ENCODE peak calls at places on chromosomes 5 and 9, in ten cellular contexts. Q is amygdala, U is NCI-H748 treated with DMSO at 0.1 percent for 48 hours, M is HuH-7.5, I is Calu3, J is nephron progenitor cell, R is pancreas, A is gastrocnemius medialis, L is sciatic nerve, B is RWPE1. Y is an unnamed sample.
A peak's percentile ranks its signal among the peaks of the same experiment; 100 is the strongest.

GRCh38 chr5:42396111-42396510 is 27.1 kb upstream of the GHR start:
- DNase-seq in A (no peak), J (no peak), R (no peak), L (no peak), M (no peak), B (no peak), I (no peak), U (no peak), Q (no peak), Y (no peak)

GRCh38 chr5:14428302-14429081 is 153.1 kb upstream of the OTULINL start:
- DNase-seq in M (no peak), U (peak; percentile 92), R (peak; percentile 48), Q (no peak), L (no peak), I (no peak), J (no peak), B (peak; percentile 37), A (peak; percentile 46), Y (no peak)

GRCh38 chr5:108036484-108036883 is 345.4 kb downstream of the FBXL17 start:
- DNase-seq in R (no peak), I (no peak), J (no peak), U (no peak), M (no peak), B (no peak), L (no peak), A (no peak), Q (no peak), Y (no peak)

GRCh38 chr9:138028596-138028995 is 151.0 kb downstream of the CACNA1B start:
- DNase-seq in M (no peak), A (no peak), Q (no peak), U (no peak), B (no peak), J (no peak), I (no peak), R (no peak), L (no peak), Y (no peak)

GRCh38 chr5:167442922-167443321 is 848.5 kb upstream of the WWC1 start:
- DNase-seq in M (peak; percentile 22), B (no peak), I (peak; percentile 15), J (no peak), U (no peak), R (peak; percentile 11), Q (no peak), A (no peak), L (no peak), Y (no peak)

GRCh38 chr5:68070641-68071191 is 144.8 kb upstream of the PIK3R1 start:
- DNase-seq in U (no peak), M (no peak), Q (no peak), B (no peak), R (no peak), L (no peak), I (no peak), J (no peak), A (no peak), Y (no peak)

GRCh38 chr9:131296452-131296851 is 6.9 kb downstream of the PLPP7 start:
- DNase-seq in A (no peak), J (no peak), R (no peak), B (no peak), I (no peak), U (no peak), L (no peak), Q (no peak), M (no peak), Y (no peak)

GRCh38 chr9:23829580-23830458 is 3.8 kb upstream of the ELAVL2 start:
- DNase-seq in J (peak; percentile 67), I (peak; percentile 1), U (no peak), Q (no peak), M (no peak), R (no peak), L (no peak), B (no peak), A (no peak), Y (no peak)

GRCh38 chr5:16572289-16573015 is 44.3 kb downstream of the RETREG1 start:
- DNase-seq in U (no peak), B (no peak), Q (no peak), R (no peak), A (peak; percentile 48), J (no peak), M (no peak), I (no peak), L (no peak), Y (no peak)

GRCh38 chr9:127557466-127557869 is 54.6 kb upstream of the STXBP1 start:
- DNase-seq in M (no peak), Q (no peak), J (peak; percentile 36), U (no peak), R (no peak), L (peak; percentile 65), A (no peak), I (no peak), B (no peak), Y (no peak)

GRCh38 chr5:60257852-60258251 is 364.3 kb upstream of the PDE4D start:
- DNase-seq in L (no peak), A (no peak), B (no peak), M (no peak), R (no peak), Q (no peak), J (no peak), I (no peak), U (no peak), Y (no peak)

GRCh38 chr5:96149546-96149945 is 187.9 kb upstream of the ELL2 start:
- DNase-seq in L (no peak), R (no peak), I (no peak), M (no peak), B (peak; percentile 89), U (no peak), J (no peak), Q (no peak), A (no peak), Y (no peak)